ENCODE peak calls at places on chromosome 9, in four cellular contexts. Y is left ventricle myocardium inferior; T is CD8-positive, alpha-beta memory T cell; K is effector memory CD4-positive, alpha-beta T cell. S is an unnamed sample.

GRCh38 chr9:16545639-16546038 is 324.8 kb downstream of the BNC2 start:
- DNase-seq in Y (no peak), T (no peak), K (no peak), S (no peak)

GRCh38 chr9:61671276-61671973 is 481.6 kb downstream of the SPATA31A7 start:
- DNase-seq in Y (no peak), T (no peak), K (no peak), S (no peak)

GRCh38 chr9:70746760-70747159 is 332.3 kb upstream of the KLF9 start:
- DNase-seq in Y (no peak), T (no peak), K (no peak), S (no peak)

GRCh38 chr9:87898151-87898550 is 15.5 kb downstream of the SPATA31E1 start:
- DNase-seq in Y (no peak), T (no peak), K (no peak), S (no peak)

GRCh38 chr9:36319806-36320205 is 61.6 kb upstream of the GNE start:
- DNase-seq in Y (no peak), T (no peak), K (no peak), S (peak; percentile 91)

GRCh38 chr9:1941989-1942388 is 73.2 kb upstream of the SMARCA2 start:
- DNase-seq in Y (no peak), T (no peak), K (no peak), S (no peak)

GRCh38 chr9:132146015-132146414 is 15.8 kb upstream of the NTNG2 start:
- DNase-seq in Y (no peak), T (no peak), K (no peak), S (no peak)

GRCh38 chr9:93205045-93205768 is 21.3 kb downstream of the WNK2 start:
- DNase-seq in Y (peak; percentile 82), T (no peak), K (no peak), S (no peak)

GRCh38 chr9:137432687-137433348 is 8.3 kb downstream of the ENTPD8 start:
- DNase-seq in Y (no peak), T (no peak), K (no peak), S (no peak)

GRCh38 chr9:87957839-87958238 is 16.5 kb downstream of the CDK20 start:
- DNase-seq in Y (no peak), T (no peak), K (no peak), S (no peak)

GRCh38 chr9:119313846-119314245 is 55.4 kb downstream of the BRINP1 start:
- DNase-seq in Y (no peak), T (no peak), K (no peak), S (no peak)

GRCh38 chr9:78606011-78606410 is 309.1 kb downstream of the PSAT1 start:
- DNase-seq in Y (no peak), T (no peak), K (no peak), S (no peak)

GRCh38 chr9:72263572-72263971 is 101.4 kb downstream of the ZFAND5 start:
- DNase-seq in Y (no peak), T (no peak), K (no peak), S (no peak)

GRCh38 chr9:70117835-70118319 is 74.2 kb downstream of the MAMDC2 start:
- DNase-seq in Y (no peak), T (no peak), K (no peak), S (no peak)

GRCh38 chr9:135608999-135609317 is 30.4 kb downstream of the GLT6D1 start:
- DNase-seq in Y (no peak), T (no peak), K (no peak), S (no peak)

GRCh38 chr9:93133641-93134017 is 422 bp downstream of the NINJ1 start:
- DNase-seq in Y (peak; percentile 75), T (peak; percentile 61), K (peak; percentile 59), S (no peak)

GRCh38 chr9:110007477-110008270 is 200.3 kb downstream of the C9orf152 start:
- DNase-seq in Y (no peak), T (no peak), K (no peak), S (no peak)

GRCh38 chr9:89598926-89599325 is 5.9 kb upstream of the GADD45G start:
- DNase-seq in Y (no peak), T (no peak), K (no peak), S (no peak)

GRCh38 chr9:3992924-3993323 is 306.9 kb downstream of the GLIS3 start:
- DNase-seq in Y (no peak), T (no peak), K (no peak), S (no peak)

GRCh38 chr9:35792826-35793225 is 1.4 kb downstream of the NPR2 start:
- DNase-seq in Y (no peak), T (no peak), K (no peak), S (no peak)

GRCh38 chr9:107847977-107848376 is 358.4 kb upstream of the KLF4 start:
- DNase-seq in Y (no peak), T (no peak), K (no peak), S (no peak)

GRCh38 chr9:84383178-84383577 is 42.6 kb upstream of the SLC28A3 start:
- DNase-seq in Y (no peak), T (no peak), K (no peak), S (no peak)

GRCh38 chr9:115014438-115014837 is 84.0 kb upstream of the TNFSF8 start:
- DNase-seq in Y (no peak), T (no peak), K (no peak), S (no peak)

GRCh38 chr9:121322037-121322736 is 47.9 kb downstream of the STOM start:
- DNase-seq in Y (no peak), T (no peak), K (no peak), S (peak; percentile 93)

GRCh38 chr9:86718373-86718772 is 228.9 kb downstream of the GAS1 start:
- DNase-seq in Y (no peak), T (no peak), K (no peak), S (no peak)

GRCh38 chr9:13718086-13718485 is 438.6 kb upstream of the MPDZ start:
- DNase-seq in Y (no peak), T (no peak), K (no peak), S (no peak)

GRCh38 chr9:35688558-35689350 is 971 bp downstream of the TPM2 start:
- DNase-seq in Y (no peak), T (no peak), K (no peak), S (peak; percentile 33)

GRCh38 chr9:92242115-92242778 is 51.2 kb downstream of the IARS1 start:
- DNase-seq in Y (no peak), T (no peak), K (no peak), S (no peak)

GRCh38 chr9:93244510-93245436 is 60.8 kb downstream of the WNK2 start:
- DNase-seq in Y (no peak), T (no peak), K (no peak), S (no peak)

GRCh38 chr9:35553670-35554543 is 51.2 kb upstream of the TESK1 start:
- DNase-seq in Y (peak; percentile 58), T (no peak), K (peak; percentile 6), S (no peak)

GRCh38 chr9:15155826-15156225 is 151.2 kb downstream of the TTC39B start:
- DNase-seq in Y (no peak), T (no peak), K (no peak), S (no peak)

GRCh38 chr9:2727966-2728613 is 10.8 kb downstream of the KCNV2 start:
- DNase-seq in Y (no peak), T (no peak), K (no peak), S (peak; percentile 40)

GRCh38 chr9:90808226-90808797 is 6.7 kb downstream of the SYK start:
- DNase-seq in Y (no peak), T (no peak), K (no peak), S (no peak)

GRCh38 chr9:90810686-90811085 is 9.1 kb downstream of the SYK start:
- DNase-seq in Y (no peak), T (no peak), K (no peak), S (no peak)

GRCh38 chr9:90808890-90809685 is 7.5 kb downstream of the SYK start:
- DNase-seq in Y (no peak), T (no peak), K (no peak), S (no peak)

GRCh38 chr9:90803860-90804593 is 2.4 kb downstream of the SYK start:
- DNase-seq in Y (no peak), T (no peak), K (no peak), S (no peak)

GRCh38 chr9:90807006-90807405 is 5.4 kb downstream of the SYK start:
- DNase-seq in Y (no peak), T (no peak), K (no peak), S (no peak)
- H3K27ac ChIP-seq in Y (no peak overlapping the region), T (no peak overlapping the region), K (no peak overlapping the region), S (no peak overlapping the region)

GRCh38 chr9:34085581-34086500 is 37.2 kb upstream of the UBAP2 start:
- DNase-seq in Y (no peak), T (no peak), K (no peak), S (no peak)

GRCh38 chr9:34086889-34087288 is 38.2 kb upstream of the UBAP2 start:
- DNase-seq in Y (no peak), T (no peak), K (no peak), S (no peak)

GRCh38 chr9:34084562-34084961 is 35.9 kb upstream of the UBAP2 start:
- DNase-seq in Y (peak; percentile 30), T (no peak), K (no peak), S (no peak)

GRCh38 chr9:34089311-34089710 is 37.2 kb downstream of the DCAF12 start:
- DNase-seq in Y (no peak), T (no peak), K (no peak), S (no peak)

GRCh38 chr9:34087370-34087769 is 38.7 kb upstream of the UBAP2 start:
- DNase-seq in Y (no peak), T (no peak), K (no peak), S (no peak)
- H3K27ac ChIP-seq in Y (peak overlapping the region; percentile 79), T (no peak overlapping the region), K (no peak overlapping the region), S (no peak overlapping the region)

GRCh38 chr9:134436356-134436717 is 110.1 kb downstream of the RXRA start:
- DNase-seq in Y (no peak), T (no peak), K (no peak), S (no peak)

GRCh38 chr9:134438204-134438788 is 112.0 kb downstream of the RXRA start:
- DNase-seq in Y (no peak), T (no peak), K (no peak), S (no peak)

GRCh38 chr9:134435527-134436355 is 109.5 kb downstream of the RXRA start:
- DNase-seq in Y (no peak), T (no peak), K (no peak), S (no peak)

GRCh38 chr9:134437417-134438203 is 111.4 kb downstream of the RXRA start:
- DNase-seq in Y (no peak), T (no peak), K (no peak), S (no peak)

DNA sequence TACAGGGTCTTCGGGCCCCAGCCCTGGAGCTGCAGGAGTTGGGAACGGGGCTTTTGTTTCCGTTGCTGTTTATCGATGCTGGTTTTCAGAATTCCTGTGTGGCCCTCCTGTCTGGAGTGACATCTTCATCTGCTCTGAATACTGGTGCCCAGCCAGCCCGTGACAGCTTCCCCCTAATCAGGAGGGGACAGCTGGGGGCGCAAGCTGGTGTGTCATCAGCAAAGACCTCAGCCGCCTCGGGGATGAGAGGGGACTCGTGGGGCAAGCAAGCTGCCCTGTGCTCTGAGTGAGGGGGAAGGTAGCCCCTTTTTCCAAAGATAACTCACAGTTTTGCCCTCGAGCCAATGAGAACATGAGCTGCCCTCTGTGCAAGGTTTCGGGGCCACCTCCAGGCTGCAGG is 110.7 kb downstream of the RXRA start:
- DNase-seq in Y (no peak), T (no peak), K (no peak), S (no peak)
- H3K27ac ChIP-seq in Y (peak overlapping the region; percentile 96), T (no peak overlapping the region), K (no peak overlapping the region), S (no peak overlapping the region)

GRCh38 chr9:90805006-90805993 is 3.7 kb downstream of the SYK start:
- DNase-seq in Y (no peak), T (no peak), K (no peak), S (no peak)
- H3K27ac ChIP-seq in Y (no peak overlapping the region), T (no peak overlapping the region), K (no peak overlapping the region), S (no peak overlapping the region)